ENCODE peak calls at places on chromosomes 12 and 14, in four cellular contexts. W is epithelial cell of proximal tubule, X is adrenal gland, R is AG04450. B is an unnamed sample.

GRCh38 chr14:21261824-21262223 is 7.4 kb downstream of the HNRNPC start:
- DNase-seq in W (no peak), R (no peak), X (no peak), B (no peak)

GRCh38 chr12:114648711-114649110 is 35.3 kb downstream of the TBX3 start:
- DNase-seq in W (no peak), R (no peak), X (no peak), B (no peak)

GRCh38 chr14:49880267-49881064 is 12.4 kb upstream of the ARF6 start:
- DNase-seq in R (no peak), X (no peak), W (peak), B (no peak)

GRCh38 chr12:40058721-40059190 is 47.1 kb downstream of the SLC2A13 start:
- DNase-seq in W (no peak), X (no peak), R (no peak), B (no peak)

GRCh38 chr12:65958456-65958855 is 134.2 kb downstream of the HMGA2 start:
- DNase-seq in X (no peak), R (no peak), W (no peak), B (no peak)

GRCh38 chr12:88145567-88146347 is 3.6 kb downstream of the TMTC3 start:
- DNase-seq in R (no peak), W (no peak), X (no peak), B (no peak)

GRCh38 chr14:76772300-76773187 is 11.3 kb downstream of the VASH1 start:
- DNase-seq in R (peak), X (peak), W (no peak), B (no peak)

GRCh38 chr12:65923228-65923627 is 98.9 kb downstream of the HMGA2 start:
- DNase-seq in R (no peak), W (no peak), X (no peak), B (no peak)

GRCh38 chr14:103123128-103123633 is at the start of gene TNFAIP2:
- DNase-seq in X (peak), R (no peak), W (no peak), B (no peak)

GRCh38 chr14:104331871-104332605 is 193.7 kb downstream of the KIF26A start:
- DNase-seq in W (no peak), X (no peak), R (no peak), B (no peak)

GRCh38 chr12:62523619-62524018 is 57.0 kb downstream of the MON2 start:
- DNase-seq in X (no peak), W (no peak), R (no peak), B (no peak)

GRCh38 chr12:96063046-96063445 is 27.7 kb upstream of the LTA4H start:
- DNase-seq in X (no peak), R (no peak), W (no peak), B (no peak)

GRCh38 chr12:57110189-57111045 is 745 bp downstream of the STAT6 start:
- DNase-seq in X (peak), R (no peak), W (no peak), B (no peak)

GRCh38 chr14:32567543-32568384 is 238.7 kb downstream of the AKAP6 start:
- DNase-seq in X (no peak), W (no peak), R (no peak), B (no peak)

GRCh38 chr14:27006520-27006919 is 408.7 kb upstream of the NOVA1 start:
- DNase-seq in X (no peak), W (no peak), R (no peak), B (no peak)

GRCh38 chr12:15699886-15700285 is 89.3 kb downstream of the EPS8 start:
- DNase-seq in W (no peak), X (no peak), R (no peak), B (no peak)

GRCh38 chr12:80321653-80322052 is 122.4 kb upstream of the PTPRQ start:
- DNase-seq in R (no peak), W (peak), X (no peak), B (no peak)

GRCh38 chr12:124036117-124037109 is 63.4 kb downstream of the ZNF664 start:
- DNase-seq in X (peak), R (peak), W (no peak), B (no peak)

GRCh38 chr12:81627336-81628189 is 131.6 kb downstream of the PPFIA2 start:
- DNase-seq in W (peak), R (peak), X (no peak), B (peak)